ENCODE peak calls at places on chromosomes 6 and 20, in six cellular contexts. Y is type B pancreatic cell, H is activated T-cell treated with anti-CD3 and anti-CD28 coated beads for 1 hour, V is coronary artery, M is astrocyte of the cerebellum, E is activated B cell treated with CpG ODN at 0.5 μM for 24 hours. R is an unnamed sample.

GRCh38 chr6:15755555-15755954 is 92.7 kb upstream of the DTNBP1 start:
- DNase-seq in M (peak; percentile 35), H (no peak), Y (no peak), E (no peak), V (no peak), R (no peak)

GRCh38 chr6:75532521-75532920 is 38.9 kb upstream of the FILIP1 start:
- DNase-seq in Y (no peak), H (no peak), M (peak; percentile 59), V (no peak), E (no peak), R (no peak)

GRCh38 chr20:44370639-44371218 is 15.2 kb downstream of the HNF4A start:
- DNase-seq in V (no peak), M (no peak), Y (no peak), H (no peak), E (no peak), R (no peak)

GRCh38 chr6:38177885-38178583 is 358.5 kb downstream of the ZFAND3 start:
- DNase-seq in H (no peak), M (no peak), Y (no peak), V (no peak), E (no peak), R (no peak)

GRCh38 chr20:25273046-25273445 is 25.2 kb downstream of the PYGB start:
- DNase-seq in M (no peak), E (peak; percentile 8), Y (no peak), V (no peak), H (no peak), R (no peak)

GRCh38 chr6:81795890-81796289 is 43.4 kb upstream of the TENT5A start:
- DNase-seq in E (no peak), Y (no peak), M (no peak), V (no peak), H (no peak), R (no peak)

GRCh38 chr6:71393471-71393870 is 104.9 kb downstream of the OGFRL1 start:
- DNase-seq in H (no peak), Y (no peak), V (no peak), E (no peak), M (no peak), R (no peak)

GRCh38 chr20:47099749-47100515 is 205.3 kb downstream of the EYA2 start:
- DNase-seq in V (no peak), Y (no peak), E (no peak), M (no peak), H (no peak), R (no peak)

GRCh38 chr20:14497004-14497403 is 159.6 kb upstream of the FLRT3 start:
- DNase-seq in E (no peak), H (no peak), V (no peak), M (no peak), Y (no peak), R (no peak)

GRCh38 chr6:80287607-80288006 is 181.1 kb downstream of the BCKDHB start:
- DNase-seq in H (no peak), Y (no peak), E (no peak), V (no peak), M (no peak), R (no peak)

GRCh38 chr6:40661726-40662125 is 74.6 kb upstream of the LRFN2 start:
- DNase-seq in M (no peak), H (no peak), Y (no peak), E (no peak), V (no peak), R (no peak)

GRCh38 chr6:70706491-70707123 is 38.9 kb downstream of the SMAP1 start:
- DNase-seq in M (peak; percentile 47), V (no peak), Y (no peak), E (no peak), H (no peak), R (no peak)

GRCh38 chr6:7144810-7145209 is 37.0 kb downstream of the RREB1 start:
- DNase-seq in E (no peak), H (no peak), V (no peak), M (no peak), Y (no peak), R (no peak)

R was measured in GM12892.